ENCODE peak calls at places on chromosomes 1 and 21, in eight cellular contexts. One of them, this sample, is unnamed.

GRCh38 chr1:97073936-97074335 is 352.4 kb downstream of the PTBP2 start:
- DNase-seq in psoas muscle: no peak
- DNase-seq in transverse colon: no peak
- DNase-seq in spleen: no peak
- DNase-seq in lower leg skin: no peak
- DNase-seq in fibroblast of lung: peak
- DNase-seq in coronary artery: no peak
- DNase-seq in uterus: no peak
- DNase-seq in this sample: no peak

GRCh38 chr1:63674238-63674864 is 81.1 kb downstream of the PGM1 start:
- DNase-seq in psoas muscle: peak
- DNase-seq in transverse colon: peak
- DNase-seq in spleen: no peak
- DNase-seq in lower leg skin: peak
- DNase-seq in fibroblast of lung: peak
- DNase-seq in coronary artery: peak
- DNase-seq in uterus: peak
- DNase-seq in this sample: peak

GRCh38 chr1:45892068-45892785 is 88.8 kb downstream of the MAST2 start:
- DNase-seq in psoas muscle: no peak
- DNase-seq in transverse colon: no peak
- DNase-seq in spleen: no peak
- DNase-seq in lower leg skin: no peak
- DNase-seq in fibroblast of lung: peak
- DNase-seq in coronary artery: no peak
- DNase-seq in uterus: no peak
- DNase-seq in this sample: no peak

GRCh38 chr21:27580276-27580675 is 613.4 kb upstream of the ADAMTS5 start:
- DNase-seq in psoas muscle: no peak
- DNase-seq in transverse colon: no peak
- DNase-seq in spleen: no peak
- DNase-seq in lower leg skin: no peak
- DNase-seq in fibroblast of lung: peak
- DNase-seq in coronary artery: no peak
- DNase-seq in uterus: no peak
- DNase-seq in this sample: no peak

GRCh38 chr21:39669485-39669884 is 56.7 kb downstream of the B3GALT5 start:
- DNase-seq in psoas muscle: no peak
- DNase-seq in transverse colon: no peak
- DNase-seq in spleen: peak
- DNase-seq in lower leg skin: no peak
- DNase-seq in fibroblast of lung: no peak
- DNase-seq in coronary artery: no peak
- DNase-seq in uterus: no peak
- DNase-seq in this sample: no peak

GRCh38 chr1:230878584-230878975 is 10.3 kb upstream of the C1orf198 start:
- DNase-seq in psoas muscle: peak
- DNase-seq in transverse colon: no peak
- DNase-seq in spleen: no peak
- DNase-seq in lower leg skin: peak
- DNase-seq in fibroblast of lung: peak
- DNase-seq in coronary artery: no peak
- DNase-seq in uterus: peak
- DNase-seq in this sample: no peak

GRCh38 chr1:89358287-89358893 is 5.5 kb upstream of the GBP6 start:
- DNase-seq in psoas muscle: peak
- DNase-seq in transverse colon: peak
- DNase-seq in spleen: peak
- DNase-seq in lower leg skin: peak
- DNase-seq in fibroblast of lung: peak
- DNase-seq in coronary artery: no peak
- DNase-seq in uterus: peak
- DNase-seq in this sample: peak

GRCh38 chr1:22646359-22646758 is 2.9 kb downstream of the C1QC start:
- DNase-seq in psoas muscle: no peak
- DNase-seq in transverse colon: no peak
- DNase-seq in spleen: no peak
- DNase-seq in lower leg skin: no peak
- DNase-seq in fibroblast of lung: no peak
- DNase-seq in coronary artery: no peak
- DNase-seq in uterus: no peak
- DNase-seq in this sample: no peak

GRCh38 chr1:51336004-51336403 is 5.6 kb upstream of the TTC39A start:
- DNase-seq in psoas muscle: no peak
- DNase-seq in transverse colon: no peak
- DNase-seq in spleen: no peak
- DNase-seq in lower leg skin: no peak
- DNase-seq in fibroblast of lung: no peak
- DNase-seq in coronary artery: no peak
- DNase-seq in uterus: no peak
- DNase-seq in this sample: no peak

GRCh38 chr1:29171089-29171488 is 10.6 kb downstream of the SRSF4 start:
- DNase-seq in psoas muscle: no peak
- DNase-seq in transverse colon: no peak
- DNase-seq in spleen: no peak
- DNase-seq in lower leg skin: no peak
- DNase-seq in fibroblast of lung: no peak
- DNase-seq in coronary artery: no peak
- DNase-seq in uterus: no peak
- DNase-seq in this sample: no peak

GRCh38 chr1:242530761-242531160 is 6.3 kb upstream of the PLD5 start:
- DNase-seq in psoas muscle: no peak
- DNase-seq in transverse colon: no peak
- DNase-seq in spleen: no peak
- DNase-seq in lower leg skin: no peak
- DNase-seq in fibroblast of lung: no peak
- DNase-seq in coronary artery: no peak
- DNase-seq in uterus: no peak
- DNase-seq in this sample: no peak

GRCh38 chr1:20484526-20485462 is 1.2 kb downstream of the CAMK2N1 start:
- DNase-seq in psoas muscle: no peak
- DNase-seq in transverse colon: no peak
- DNase-seq in spleen: no peak
- DNase-seq in lower leg skin: no peak
- DNase-seq in fibroblast of lung: no peak
- DNase-seq in coronary artery: no peak
- DNase-seq in uterus: peak
- DNase-seq in this sample: no peak

GRCh38 chr1:67158401-67158800 is 7.9 kb upstream of the IL23R start:
- DNase-seq in psoas muscle: no peak
- DNase-seq in transverse colon: no peak
- DNase-seq in spleen: no peak
- DNase-seq in lower leg skin: no peak
- DNase-seq in fibroblast of lung: no peak
- DNase-seq in coronary artery: no peak
- DNase-seq in uterus: no peak
- DNase-seq in this sample: no peak

GRCh38 chr1:119544165-119544762 is 37.3 kb downstream of the HSD3B1 start:
- DNase-seq in psoas muscle: no peak
- DNase-seq in transverse colon: peak
- DNase-seq in spleen: no peak
- DNase-seq in lower leg skin: no peak
- DNase-seq in fibroblast of lung: no peak
- DNase-seq in coronary artery: no peak
- DNase-seq in uterus: no peak
- DNase-seq in this sample: no peak
- TF ChIP-seq CTCF in psoas muscle: no peak
- TF ChIP-seq CTCF in transverse colon: peak
- TF ChIP-seq CTCF in spleen: no peak
- TF ChIP-seq CTCF in lower leg skin: no peak
- TF ChIP-seq CTCF in fibroblast of lung: no peak
- TF ChIP-seq CTCF in coronary artery: no peak
- TF ChIP-seq CTCF in uterus: no peak
- TF ChIP-seq CTCF in this sample: peak

GRCh38 chr21:31880816-31881215 is 8.0 kb downstream of the HUNK start:
- DNase-seq in psoas muscle: no peak
- DNase-seq in transverse colon: no peak
- DNase-seq in spleen: peak
- DNase-seq in lower leg skin: no peak
- DNase-seq in fibroblast of lung: no peak
- DNase-seq in coronary artery: peak
- DNase-seq in uterus: no peak
- DNase-seq in this sample: no peak
- TF ChIP-seq CTCF in psoas muscle: no peak
- TF ChIP-seq CTCF in transverse colon: no peak
- TF ChIP-seq CTCF in spleen: no peak
- TF ChIP-seq CTCF in lower leg skin: no peak
- TF ChIP-seq CTCF in fibroblast of lung: no peak
- TF ChIP-seq CTCF in coronary artery: no peak
- TF ChIP-seq CTCF in uterus: no peak
- TF ChIP-seq CTCF in this sample: no peak

GRCh38 chr1:201649776-201650607 is 111.1 kb downstream of the NAV1 start:
- DNase-seq in psoas muscle: peak
- DNase-seq in transverse colon: peak
- DNase-seq in spleen: no peak
- DNase-seq in lower leg skin: peak
- DNase-seq in fibroblast of lung: peak
- DNase-seq in coronary artery: no peak
- DNase-seq in uterus: peak
- DNase-seq in this sample: no peak
- TF ChIP-seq CTCF in psoas muscle: no peak
- TF ChIP-seq CTCF in transverse colon: no peak
- TF ChIP-seq CTCF in spleen: no peak
- TF ChIP-seq CTCF in lower leg skin: no peak
- TF ChIP-seq CTCF in fibroblast of lung: no peak
- TF ChIP-seq CTCF in coronary artery: no peak
- TF ChIP-seq CTCF in uterus: no peak
- TF ChIP-seq CTCF in this sample: no peak

DNA sequence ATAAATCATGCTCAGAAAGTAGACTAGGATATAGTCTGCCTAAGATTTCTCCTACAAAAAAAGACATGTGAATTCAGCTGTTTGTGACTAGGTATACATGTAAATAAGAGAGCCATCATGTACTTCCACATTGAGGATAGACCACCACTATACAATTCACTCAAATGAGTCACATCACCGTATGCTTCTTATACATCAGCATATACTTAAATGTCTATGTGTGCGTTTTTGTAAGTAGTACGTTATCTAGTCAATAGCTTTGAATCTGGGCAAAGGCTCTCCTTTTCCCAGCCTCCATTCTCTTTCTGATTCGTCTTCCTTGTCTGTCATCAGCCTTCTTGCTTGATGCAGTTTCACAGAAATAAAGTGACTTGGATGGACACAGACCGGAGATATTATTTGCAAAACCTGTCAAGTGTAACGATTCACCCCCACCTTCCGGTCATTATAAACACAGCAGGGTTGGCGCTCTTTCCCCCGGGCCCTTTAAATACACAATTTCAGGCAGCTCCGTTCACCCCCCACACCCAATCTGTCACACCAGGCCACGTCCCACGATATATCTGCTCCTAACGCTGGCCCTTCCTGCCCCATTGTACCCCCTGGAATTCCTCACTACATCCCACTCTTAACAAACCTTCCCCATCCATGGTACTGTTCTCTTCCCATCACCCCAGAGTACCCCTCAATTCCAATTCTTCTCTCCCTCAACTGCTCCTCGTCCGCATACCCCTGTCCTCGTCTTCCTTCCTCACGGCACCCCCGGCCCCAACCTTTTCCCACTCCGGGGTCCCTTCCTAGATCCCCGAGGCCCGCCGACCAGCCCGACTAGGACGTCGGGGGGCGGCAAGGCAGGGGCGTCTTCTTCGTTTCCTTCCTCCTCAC is 636 bp downstream of the VAMP4 start:
- DNase-seq in psoas muscle: peak
- DNase-seq in transverse colon: peak
- DNase-seq in spleen: no peak
- DNase-seq in lower leg skin: peak
- DNase-seq in fibroblast of lung: peak
- DNase-seq in coronary artery: no peak
- DNase-seq in uterus: peak
- DNase-seq in this sample: peak
- TF ChIP-seq CTCF in psoas muscle: no peak
- TF ChIP-seq CTCF in transverse colon: peak
- TF ChIP-seq CTCF in spleen: peak
- TF ChIP-seq CTCF in lower leg skin: no peak
- TF ChIP-seq CTCF in fibroblast of lung: peak
- TF ChIP-seq CTCF in coronary artery: no peak
- TF ChIP-seq CTCF in uterus: peak
- TF ChIP-seq CTCF in this sample: peak

GRCh38 chr1:4048076-4048475 is 148.0 kb upstream of the C1orf174 start:
- DNase-seq in psoas muscle: no peak
- DNase-seq in transverse colon: no peak
- DNase-seq in spleen: no peak
- DNase-seq in lower leg skin: no peak
- DNase-seq in fibroblast of lung: no peak
- DNase-seq in coronary artery: no peak
- DNase-seq in uterus: no peak
- DNase-seq in this sample: no peak
- TF ChIP-seq CTCF in psoas muscle: no peak
- TF ChIP-seq CTCF in transverse colon: no peak
- TF ChIP-seq CTCF in spleen: no peak
- TF ChIP-seq CTCF in lower leg skin: no peak
- TF ChIP-seq CTCF in fibroblast of lung: no peak
- TF ChIP-seq CTCF in coronary artery: no peak
- TF ChIP-seq CTCF in uterus: no peak
- TF ChIP-seq CTCF in this sample: no peak